ENCODE peak calls at places on chromosomes 2 and 18, in eight cellular contexts. One of them, this sample, is unnamed.

GRCh38 chr2:55282110-55282917 is 13.3 kb upstream of the MTIF2 start:
- DNase-seq in dorsolateral prefrontal cortex: peak
- DNase-seq in tibial artery: peak
- DNase-seq in right lobe of liver: peak
- DNase-seq in AML-193: peak
- DNase-seq in CD8-positive, alpha-beta T cell: peak
- DNase-seq in T-helper 2 cell: peak
- DNase-seq in choroid plexus epithelial cell: peak
- DNase-seq in this sample: peak

GRCh38 chr2:237558918-237559645 is 7.3 kb upstream of the PRLH start:
- DNase-seq in CD8-positive, alpha-beta T cell: no peak
- DNase-seq in dorsolateral prefrontal cortex: no peak
- DNase-seq in tibial artery: no peak
- DNase-seq in AML-193: no peak
- DNase-seq in right lobe of liver: peak
- DNase-seq in T-helper 2 cell: no peak
- DNase-seq in choroid plexus epithelial cell: peak
- DNase-seq in this sample: no peak

GRCh38 chr2:776517-776916 is 99.3 kb upstream of the TMEM18 start:
- DNase-seq in dorsolateral prefrontal cortex: no peak
- DNase-seq in T-helper 2 cell: no peak
- DNase-seq in CD8-positive, alpha-beta T cell: no peak
- DNase-seq in AML-193: no peak
- DNase-seq in right lobe of liver: no peak
- DNase-seq in tibial artery: no peak
- DNase-seq in choroid plexus epithelial cell: no peak
- DNase-seq in this sample: no peak

GRCh38 chr2:3343012-3343411 is 34.6 kb downstream of the EIPR1 start:
- DNase-seq in dorsolateral prefrontal cortex: no peak
- DNase-seq in choroid plexus epithelial cell: no peak
- DNase-seq in tibial artery: no peak
- DNase-seq in AML-193: no peak
- DNase-seq in CD8-positive, alpha-beta T cell: no peak
- DNase-seq in T-helper 2 cell: no peak
- DNase-seq in right lobe of liver: no peak
- DNase-seq in this sample: no peak

GRCh38 chr2:206083602-206084467 is 2.1 kb downstream of the INO80D start:
- DNase-seq in CD8-positive, alpha-beta T cell: no peak
- DNase-seq in T-helper 2 cell: peak
- DNase-seq in tibial artery: no peak
- DNase-seq in right lobe of liver: peak
- DNase-seq in AML-193: peak
- DNase-seq in dorsolateral prefrontal cortex: no peak
- DNase-seq in choroid plexus epithelial cell: peak
- DNase-seq in this sample: peak

GRCh38 chr2:4628931-4629565 is 925.7 kb downstream of the DCDC2C start:
- DNase-seq in T-helper 2 cell: no peak
- DNase-seq in AML-193: no peak
- DNase-seq in dorsolateral prefrontal cortex: no peak
- DNase-seq in right lobe of liver: no peak
- DNase-seq in tibial artery: no peak
- DNase-seq in CD8-positive, alpha-beta T cell: no peak
- DNase-seq in choroid plexus epithelial cell: no peak
- DNase-seq in this sample: no peak

GRCh38 chr18:11121426-11121825 is 27.9 kb downstream of the PIEZO2 start:
- DNase-seq in T-helper 2 cell: no peak
- DNase-seq in right lobe of liver: no peak
- DNase-seq in CD8-positive, alpha-beta T cell: no peak
- DNase-seq in AML-193: no peak
- DNase-seq in dorsolateral prefrontal cortex: no peak
- DNase-seq in tibial artery: no peak
- DNase-seq in choroid plexus epithelial cell: peak
- DNase-seq in this sample: no peak

GRCh38 chr2:239249781-239250180 is 151.0 kb downstream of the HDAC4 start:
- DNase-seq in AML-193: no peak
- DNase-seq in T-helper 2 cell: no peak
- DNase-seq in tibial artery: peak
- DNase-seq in choroid plexus epithelial cell: peak
- DNase-seq in dorsolateral prefrontal cortex: peak
- DNase-seq in CD8-positive, alpha-beta T cell: no peak
- DNase-seq in right lobe of liver: peak
- DNase-seq in this sample: no peak

GRCh38 chr18:616380-616995 is 19.7 kb downstream of the CLUL1 start:
- DNase-seq in CD8-positive, alpha-beta T cell: no peak
- DNase-seq in tibial artery: no peak
- DNase-seq in T-helper 2 cell: peak
- DNase-seq in AML-193: peak
- DNase-seq in dorsolateral prefrontal cortex: no peak
- DNase-seq in choroid plexus epithelial cell: peak
- DNase-seq in right lobe of liver: no peak
- DNase-seq in this sample: no peak

GRCh38 chr2:95389256-95390119 is 13.0 kb upstream of the FAHD2A start:
- DNase-seq in AML-193: peak
- DNase-seq in CD8-positive, alpha-beta T cell: no peak
- DNase-seq in right lobe of liver: no peak
- DNase-seq in choroid plexus epithelial cell: peak
- DNase-seq in T-helper 2 cell: peak
- DNase-seq in dorsolateral prefrontal cortex: peak
- DNase-seq in tibial artery: peak
- DNase-seq in this sample: no peak

GRCh38 chr18:33010149-33010548 is 237.3 kb upstream of the KLHL14 start:
- DNase-seq in choroid plexus epithelial cell: no peak
- DNase-seq in AML-193: no peak
- DNase-seq in tibial artery: no peak
- DNase-seq in right lobe of liver: no peak
- DNase-seq in dorsolateral prefrontal cortex: no peak
- DNase-seq in CD8-positive, alpha-beta T cell: no peak
- DNase-seq in T-helper 2 cell: no peak
- DNase-seq in this sample: no peak

GRCh38 chr2:96138146-96139145 is at the start of gene ASTL:
- DNase-seq in right lobe of liver: no peak
- DNase-seq in CD8-positive, alpha-beta T cell: peak
- DNase-seq in choroid plexus epithelial cell: peak
- DNase-seq in dorsolateral prefrontal cortex: peak
- DNase-seq in AML-193: peak
- DNase-seq in tibial artery: no peak
- DNase-seq in T-helper 2 cell: peak
- DNase-seq in this sample: peak

GRCh38 chr2:216066255-216066654 is 15.4 kb downstream of the PECR start:
- DNase-seq in dorsolateral prefrontal cortex: no peak
- DNase-seq in T-helper 2 cell: no peak
- DNase-seq in right lobe of liver: no peak
- DNase-seq in AML-193: no peak
- DNase-seq in tibial artery: no peak
- DNase-seq in CD8-positive, alpha-beta T cell: no peak
- DNase-seq in choroid plexus epithelial cell: peak
- DNase-seq in this sample: no peak

GRCh38 chr2:193695367-193695766 is 1500.6 kb upstream of the TMEFF2 start:
- DNase-seq in CD8-positive, alpha-beta T cell: no peak
- DNase-seq in T-helper 2 cell: peak
- DNase-seq in right lobe of liver: no peak
- DNase-seq in dorsolateral prefrontal cortex: no peak
- DNase-seq in choroid plexus epithelial cell: peak
- DNase-seq in AML-193: peak
- DNase-seq in tibial artery: no peak
- DNase-seq in this sample: no peak

GRCh38 chr2:70785137-70785911 is 5.1 kb downstream of the FIGLA start:
- DNase-seq in choroid plexus epithelial cell: peak
- DNase-seq in tibial artery: no peak
- DNase-seq in CD8-positive, alpha-beta T cell: peak
- DNase-seq in AML-193: peak
- DNase-seq in dorsolateral prefrontal cortex: peak
- DNase-seq in T-helper 2 cell: peak
- DNase-seq in right lobe of liver: no peak
- DNase-seq in this sample: no peak

GRCh38 chr2:69253893-69254292 is 133.1 kb downstream of the GFPT1 start:
- DNase-seq in tibial artery: peak
- DNase-seq in CD8-positive, alpha-beta T cell: no peak
- DNase-seq in choroid plexus epithelial cell: peak
- DNase-seq in AML-193: no peak
- DNase-seq in dorsolateral prefrontal cortex: no peak
- DNase-seq in right lobe of liver: no peak
- DNase-seq in T-helper 2 cell: no peak
- DNase-seq in this sample: no peak

GRCh38 chr2:10466801-10467200 is 18.7 kb upstream of the ODC1 start:
- DNase-seq in AML-193: no peak
- DNase-seq in tibial artery: peak
- DNase-seq in dorsolateral prefrontal cortex: no peak
- DNase-seq in choroid plexus epithelial cell: no peak
- DNase-seq in CD8-positive, alpha-beta T cell: no peak
- DNase-seq in T-helper 2 cell: no peak
- DNase-seq in right lobe of liver: no peak
- DNase-seq in this sample: no peak

GRCh38 chr2:101848790-101849410 is 142.9 kb upstream of the IL1R2 start:
- DNase-seq in right lobe of liver: no peak
- DNase-seq in T-helper 2 cell: no peak
- DNase-seq in AML-193: no peak
- DNase-seq in tibial artery: no peak
- DNase-seq in CD8-positive, alpha-beta T cell: no peak
- DNase-seq in dorsolateral prefrontal cortex: no peak
- DNase-seq in choroid plexus epithelial cell: no peak
- DNase-seq in this sample: no peak

GRCh38 chr2:237101118-237101979 is 15.7 kb downstream of the COPS8 start:
- DNase-seq in right lobe of liver: no peak
- DNase-seq in choroid plexus epithelial cell: no peak
- DNase-seq in CD8-positive, alpha-beta T cell: no peak
- DNase-seq in T-helper 2 cell: no peak
- DNase-seq in tibial artery: no peak
- DNase-seq in dorsolateral prefrontal cortex: no peak
- DNase-seq in AML-193: no peak
- DNase-seq in this sample: no peak

GRCh38 chr2:216345846-216346245 is 26.4 kb downstream of the MARCHF4 start:
- DNase-seq in tibial artery: no peak
- DNase-seq in T-helper 2 cell: no peak
- DNase-seq in choroid plexus epithelial cell: no peak
- DNase-seq in AML-193: no peak
- DNase-seq in dorsolateral prefrontal cortex: no peak
- DNase-seq in CD8-positive, alpha-beta T cell: no peak
- DNase-seq in right lobe of liver: no peak
- DNase-seq in this sample: no peak

GRCh38 chr2:12106440-12107080 is 360.1 kb downstream of the LPIN1 start:
- DNase-seq in dorsolateral prefrontal cortex: no peak
- DNase-seq in AML-193: no peak
- DNase-seq in CD8-positive, alpha-beta T cell: no peak
- DNase-seq in right lobe of liver: peak
- DNase-seq in tibial artery: peak
- DNase-seq in choroid plexus epithelial cell: peak
- DNase-seq in T-helper 2 cell: no peak
- DNase-seq in this sample: no peak

GRCh38 chr18:57523171-57523956 is 63.1 kb downstream of the FECH start:
- DNase-seq in dorsolateral prefrontal cortex: no peak
- DNase-seq in choroid plexus epithelial cell: no peak
- DNase-seq in T-helper 2 cell: no peak
- DNase-seq in AML-193: no peak
- DNase-seq in tibial artery: no peak
- DNase-seq in CD8-positive, alpha-beta T cell: no peak
- DNase-seq in right lobe of liver: no peak
- DNase-seq in this sample: no peak

GRCh38 chr2:190513877-190514276 is 20.6 kb downstream of the NEMP2 start:
- DNase-seq in CD8-positive, alpha-beta T cell: no peak
- DNase-seq in choroid plexus epithelial cell: no peak
- DNase-seq in dorsolateral prefrontal cortex: no peak
- DNase-seq in T-helper 2 cell: no peak
- DNase-seq in AML-193: no peak
- DNase-seq in right lobe of liver: no peak
- DNase-seq in tibial artery: no peak
- DNase-seq in this sample: no peak

This sample was measured in activated gamma-delta T cell treated with Interleukin-2 at 50 U/mL for 16 hours.